ENCODE peak calls at places on chromosomes 7 and 10, in eight cellular contexts. K is mammary epithelial cell, B is heart right ventricle, C is right lobe of liver, G is HCT116, T is colonic mucosa, L is psoas muscle, M is cardiac muscle cell. E is an unnamed sample. For H3K36me3, the result is how much of the 10 kb centered on the place peaks cover.

GRCh38 chr10:84860855-84861254 is 532.5 kb downstream of the CCSER2 start:
- DNase-seq in K (no peak), B (no peak), C (no peak), G (no peak), T (no peak), L (no peak), M (no peak), E (no peak)

GRCh38 chr10:86301971-86302370 is 64.6 kb downstream of the GRID1 start:
- DNase-seq in K (no peak), B (no peak), C (no peak), G (no peak), T (no peak), L (no peak), M (no peak), E (no peak)

GRCh38 chr10:116688241-116688711 is 54.1 kb downstream of the HSPA12A start:
- DNase-seq in K (peak), B (no peak), C (no peak), G (no peak), T (no peak), L (no peak), M (peak), E (peak)

GRCh38 chr10:114855776-114856543 is 34.4 kb downstream of the FHIP2A start:
- DNase-seq in K (peak), B (no peak), C (no peak), G (no peak), T (no peak), L (no peak), M (peak), E (no peak)

GRCh38 chr7:155444746-155445145 is 13.2 kb upstream of the EN2 start:
- DNase-seq in K (no peak), B (no peak), C (peak), G (no peak), T (no peak), L (no peak), M (no peak), E (no peak)

GRCh38 chr10:23345861-23346260 is 1.3 kb upstream of the C10orf67 start:
- DNase-seq in K (peak), B (no peak), C (no peak), G (no peak), T (no peak), L (no peak), M (peak), E (peak)

GRCh38 chr7:80826520-80827237 is 92.2 kb downstream of the SEMA3C start:
- DNase-seq in K (peak), B (no peak), C (no peak), G (peak), T (no peak), L (no peak), M (peak), E (no peak)

GRCh38 chr7:116570306-116570705 is 45.5 kb downstream of the CAV1 start:
- DNase-seq in K (peak), B (no peak), C (no peak), G (no peak), T (no peak), L (no peak), M (no peak), E (no peak)

GRCh38 chr7:109622320-109622719 is 1052.6 kb downstream of the DNAJB9 start:
- DNase-seq in K (no peak), B (no peak), C (no peak), G (no peak), T (no peak), L (no peak), M (no peak), E (no peak)

GRCh38 chr10:994836-995558 is 6.8 kb downstream of the GTPBP4 start:
- DNase-seq in K (no peak), B (no peak), C (no peak), G (no peak), T (no peak), L (no peak), M (no peak), E (no peak)

GRCh38 chr7:108348913-108349312 is 107.3 kb downstream of the NRCAM start:
- DNase-seq in K (peak), B (no peak), C (no peak), G (no peak), T (no peak), L (no peak), M (peak), E (no peak)

GRCh38 chr7:6382797-6383196 is 65.0 kb downstream of the DAGLB start:
- DNase-seq in K (no peak), B (no peak), C (no peak), G (no peak), T (no peak), L (no peak), M (peak), E (no peak)

GRCh38 chr7:28623863-28624262 is 211.5 kb downstream of the CREB5 start:
- DNase-seq in K (peak), B (no peak), C (no peak), G (peak), T (no peak), L (no peak), M (no peak), E (no peak)

GRCh38 chr7:18117482-18117881 is 89.8 kb upstream of the PRPS1L1 start:
- DNase-seq in K (no peak), B (no peak), C (no peak), G (no peak), T (no peak), L (no peak), M (no peak), E (no peak)

GRCh38 chr10:73911553-73912004 is 647 bp downstream of the PLAU start:
- DNase-seq in K (peak), B (no peak), C (no peak), G (no peak), T (peak), L (no peak), M (no peak), E (no peak)

GRCh38 chr7:73774923-73775322 is 4.9 kb upstream of the CLDN3 start:
- DNase-seq in K (peak), B (no peak), C (no peak), G (no peak), T (no peak), L (no peak), M (peak), E (no peak)

GRCh38 chr7:76193881-76194280 is 7.8 kb upstream of the SRRM3 start:
- DNase-seq in K (no peak), B (no peak), C (no peak), G (no peak), T (no peak), L (no peak), M (no peak), E (no peak)

GRCh38 chr7:35596061-35596460 is 98.9 kb downstream of the HERPUD2 start:
- DNase-seq in K (no peak), B (no peak), C (no peak), G (no peak), T (no peak), L (no peak), M (peak), E (no peak)

GRCh38 chr7:127365957-127366315 is 26.6 kb downstream of the ZNF800 start:
- DNase-seq in K (no peak), B (no peak), C (no peak), G (no peak), T (no peak), L (no peak), M (no peak), E (no peak)

GRCh38 chr10:125868372-125868975 is 12.6 kb downstream of the DHX32 start:
- DNase-seq in K (peak), B (no peak), C (no peak), G (peak), T (no peak), L (no peak), M (peak), E (no peak)

GRCh38 chr10:69867699-69868558 is 66.2 kb downstream of the COL13A1 start:
- DNase-seq in K (no peak), B (no peak), C (no peak), G (no peak), T (peak), L (no peak), M (no peak), E (no peak)
- H3K4me3 ChIP-seq in K (no peak), B (no peak), C (no peak), G (no peak), T (no peak), L (no peak), M (no peak), E (no peak)

GRCh38 chr7:139583826-139584553 is 60.5 kb downstream of the CLEC2L start:
- DNase-seq in K (no peak), B (no peak), C (no peak), G (no peak), T (no peak), L (no peak), M (no peak), E (no peak)
- H3K36me3 ChIP-seq in K (under half), B (half or more), C (under half), G (under half), T (under half), L (under half), M (half or more), E (under half)

DNA sequence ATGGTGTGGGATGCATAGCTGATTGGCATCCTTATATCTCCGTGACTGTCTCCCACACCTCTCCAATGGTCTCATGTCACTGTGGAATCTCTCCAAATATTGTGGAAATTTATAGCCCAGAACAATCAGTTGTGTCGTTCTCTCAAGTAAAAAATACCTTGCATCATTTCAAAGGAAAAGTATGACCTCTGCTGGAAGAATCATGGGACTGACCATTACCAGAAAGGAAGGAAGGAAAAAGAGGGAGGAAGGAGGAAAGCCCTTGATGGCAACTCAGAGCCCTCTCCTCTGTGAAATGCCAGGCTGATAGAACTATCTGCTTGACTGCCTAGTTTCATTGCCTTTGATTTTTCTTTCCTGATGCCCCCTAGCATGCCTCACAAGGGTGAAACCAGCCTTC is 76.3 kb downstream of the FOXI2 start:
- DNase-seq in K (no peak), B (no peak), C (no peak), G (peak), T (no peak), L (no peak), M (no peak), E (no peak)
- TF ChIP-seq CTCF in K (peak), B (no peak), C (peak), G (peak), T (no peak), L (no peak), M (no peak), E (no peak)

DNA sequence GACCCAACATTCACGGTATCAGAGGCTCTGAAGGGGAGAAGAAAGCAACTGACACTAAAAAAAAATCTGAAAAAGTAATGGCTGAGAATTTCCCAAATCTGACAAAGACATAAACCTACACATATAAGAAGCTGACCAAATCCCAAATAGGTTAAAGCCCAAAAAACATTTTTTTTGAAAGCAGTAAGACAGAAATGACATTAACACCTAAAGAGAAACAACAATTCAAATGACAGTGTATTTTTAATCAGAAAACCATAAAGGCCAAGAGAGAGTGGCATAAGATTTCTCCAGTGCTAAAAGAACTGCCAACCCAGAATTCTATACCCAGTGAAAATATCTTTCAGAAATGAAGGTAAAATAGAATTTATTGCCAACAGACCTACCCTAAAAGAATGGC is 35.5 kb downstream of the RUFY2 start:
- DNase-seq in K (no peak), B (no peak), C (no peak), G (no peak), T (no peak), L (no peak), M (no peak), E (no peak)
- H3K4me3 ChIP-seq in K (no peak), B (no peak), C (no peak), G (no peak), T (no peak), L (no peak), M (no peak), E (no peak)

GRCh38 chr10:15122477-15123030 is 25.4 kb downstream of the RPP38 start:
- DNase-seq in K (no peak), B (no peak), C (no peak), G (no peak), T (no peak), L (no peak), M (no peak), E (no peak)
- H3K36me3 ChIP-seq in K (under half), B (half or more), C (under half), G (under half), T (under half), L (under half), M (under half), E (under half)

GRCh38 chr7:93097388-93097787 is 20.4 kb downstream of the SAMD9 start:
- DNase-seq in K (no peak), B (no peak), C (no peak), G (no peak), T (no peak), L (no peak), M (no peak), E (no peak)

GRCh38 chr7:93092757-93093370 is 24.9 kb downstream of the SAMD9 start:
- DNase-seq in K (peak), B (no peak), C (no peak), G (peak), T (no peak), L (no peak), M (peak), E (no peak)
- TF ChIP-seq CTCF in K (peak), B (peak), C (peak), G (peak), T (peak), L (no peak), M (peak), E (peak)

GRCh38 chr10:78035933-78036583 is 2.4 kb downstream of the RPS24 start:
- DNase-seq in K (no peak), B (no peak), C (no peak), G (no peak), T (no peak), L (no peak), M (no peak), E (no peak)

GRCh38 chr10:78038105-78038504 is 4.4 kb downstream of the RPS24 start:
- DNase-seq in K (peak), B (no peak), C (no peak), G (no peak), T (no peak), L (no peak), M (no peak), E (no peak)

GRCh38 chr10:78033623-78034470 is at the start of gene RPS24:
- DNase-seq in K (peak), B (peak), C (peak), G (peak), T (peak), L (peak), M (peak), E (peak)

GRCh38 chr10:78035437-78035836 is 1.8 kb downstream of the RPS24 start:
- DNase-seq in K (no peak), B (no peak), C (no peak), G (no peak), T (no peak), L (no peak), M (no peak), E (no peak)

GRCh38 chr10:78035025-78035424 is 1.4 kb downstream of the RPS24 start:
- DNase-seq in K (no peak), B (no peak), C (no peak), G (no peak), T (no peak), L (no peak), M (no peak), E (no peak)
- H3K4me3 ChIP-seq in K (peak), B (no peak), C (no peak), G (peak), T (peak), L (peak), M (peak), E (peak)

GRCh38 chr10:13678444-13678843 is 91.7 kb downstream of the PRPF18 start:
- DNase-seq in K (no peak), B (no peak), C (peak), G (no peak), T (no peak), L (no peak), M (no peak), E (no peak)
- H3K36me3 ChIP-seq in K (under half), B (under half), C (under half), G (under half), T (under half), L (under half), M (under half), E (under half)

DNA sequence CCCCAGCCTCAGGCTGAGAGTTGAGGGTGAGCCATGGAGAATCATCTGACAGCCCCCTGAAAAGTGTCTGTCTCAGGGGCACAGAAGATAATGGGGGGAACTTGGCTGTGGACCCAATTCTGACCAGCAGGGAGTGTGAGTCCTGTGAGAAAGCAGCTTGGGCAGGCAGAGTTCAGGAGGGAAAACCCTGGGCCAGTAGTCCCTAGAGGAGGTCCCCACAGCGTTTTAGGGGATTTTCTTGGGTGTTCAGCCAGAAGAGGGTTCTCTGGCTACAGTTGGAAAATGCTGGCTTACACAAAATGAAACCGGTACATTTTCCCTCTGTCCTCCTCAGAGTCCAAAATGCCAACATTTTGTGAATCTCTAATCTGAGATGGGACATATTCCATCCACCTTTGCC is 35.8 kb upstream of the TRIM8 start:
- DNase-seq in K (no peak), B (no peak), C (no peak), G (no peak), T (no peak), L (no peak), M (no peak), E (no peak)
- TF ChIP-seq CTCF in K (no peak), B (no peak), C (no peak), G (peak), T (no peak), L (no peak), M (no peak), E (no peak)

GRCh38 chr10:102412293-102412692 is 6.3 kb downstream of the PSD start:
- DNase-seq in K (no peak), B (no peak), C (no peak), G (no peak), T (no peak), L (no peak), M (no peak), E (no peak)

GRCh38 chr10:102411341-102412255 is 7.0 kb downstream of the PSD start:
- DNase-seq in K (no peak), B (no peak), C (no peak), G (no peak), T (no peak), L (no peak), M (no peak), E (no peak)

GRCh38 chr10:102409604-102410426 is 8.8 kb downstream of the PSD start:
- DNase-seq in K (no peak), B (no peak), C (no peak), G (no peak), T (no peak), L (no peak), M (peak), E (no peak)

GRCh38 chr10:102408728-102409603 is 9.6 kb downstream of the PSD start:
- DNase-seq in K (no peak), B (no peak), C (no peak), G (no peak), T (no peak), L (no peak), M (peak), E (no peak)

DNA sequence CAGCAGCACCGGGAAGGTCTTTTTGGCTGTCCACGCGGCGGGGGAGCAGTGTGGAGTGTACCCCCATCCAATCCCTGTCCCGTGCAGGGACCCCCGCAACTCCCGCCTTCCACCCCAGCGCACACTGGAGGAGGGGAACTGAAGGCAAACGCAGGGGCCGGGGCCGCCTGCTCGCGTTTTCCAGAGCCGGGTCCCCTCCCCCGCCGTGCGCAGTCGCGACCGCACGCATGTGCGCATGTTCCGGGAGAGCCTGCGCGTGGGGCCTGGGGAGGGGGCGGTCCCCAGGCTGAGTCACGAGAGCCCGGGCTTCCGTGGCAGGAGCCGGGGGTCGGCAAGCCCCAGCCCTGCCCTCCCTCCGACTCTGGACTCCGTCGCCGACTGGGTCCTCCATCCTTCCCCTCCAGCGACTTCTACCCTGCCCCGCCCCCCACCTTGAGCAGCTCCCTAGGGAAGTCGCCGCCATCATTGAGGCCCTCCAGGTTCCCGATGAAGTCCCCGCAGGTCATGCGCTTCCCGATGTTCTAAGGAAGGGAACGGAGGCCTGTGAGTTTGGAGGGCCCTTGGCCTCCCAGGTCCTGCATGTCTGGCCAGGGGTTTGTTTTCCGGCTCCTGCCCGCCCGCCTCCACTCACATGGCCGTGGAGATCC is 8.0 kb downstream of the PSD start:
- DNase-seq in K (no peak), B (no peak), C (no peak), G (no peak), T (no peak), L (no peak), M (peak), E (no peak)
- H3K4me3 ChIP-seq in K (peak), B (peak), C (no peak), G (no peak), T (peak), L (peak), M (peak), E (peak)

E was measured in BJ.